ENCODE peak calls at places on chromosome 18, in ten cellular contexts. One of them, this sample, is unnamed.

GRCh38 chr18:79513381-79514081 is 117.8 kb downstream of the NFATC1 start:
- DNase-seq in left ventricle myocardium inferior: no peak
- DNase-seq in spleen: peak
- DNase-seq in CD8-positive, alpha-beta T cell: no peak
- DNase-seq in IMR-90: no peak
- DNase-seq in dorsolateral prefrontal cortex: peak
- DNase-seq in psoas muscle: no peak
- DNase-seq in fibroblast of lung: no peak
- DNase-seq in stomach: peak
- DNase-seq in HL-60: no peak
- DNase-seq in this sample: no peak

GRCh38 chr18:79871481-79872091 is 73.8 kb downstream of the KCNG2 start:
- DNase-seq in left ventricle myocardium inferior: no peak
- DNase-seq in spleen: peak
- DNase-seq in CD8-positive, alpha-beta T cell: no peak
- DNase-seq in IMR-90: no peak
- DNase-seq in dorsolateral prefrontal cortex: no peak
- DNase-seq in psoas muscle: no peak
- DNase-seq in fibroblast of lung: no peak
- DNase-seq in stomach: no peak
- DNase-seq in HL-60: no peak
- DNase-seq in this sample: peak

GRCh38 chr18:7577706-7578105 is 10.6 kb downstream of the PTPRM start:
- DNase-seq in left ventricle myocardium inferior: no peak
- DNase-seq in spleen: no peak
- DNase-seq in CD8-positive, alpha-beta T cell: no peak
- DNase-seq in IMR-90: peak
- DNase-seq in dorsolateral prefrontal cortex: no peak
- DNase-seq in psoas muscle: no peak
- DNase-seq in fibroblast of lung: peak
- DNase-seq in stomach: no peak
- DNase-seq in HL-60: no peak
- DNase-seq in this sample: no peak

GRCh38 chr18:80247403-80247916 is at the start of gene PARD6G:
- DNase-seq in left ventricle myocardium inferior: peak
- DNase-seq in spleen: peak
- DNase-seq in CD8-positive, alpha-beta T cell: peak
- DNase-seq in IMR-90: peak
- DNase-seq in dorsolateral prefrontal cortex: peak
- DNase-seq in psoas muscle: peak
- DNase-seq in fibroblast of lung: peak
- DNase-seq in stomach: peak
- DNase-seq in HL-60: peak
- DNase-seq in this sample: peak

GRCh38 chr18:22778996-22779395 is 154.1 kb upstream of the RBBP8 start:
- DNase-seq in left ventricle myocardium inferior: peak
- DNase-seq in spleen: no peak
- DNase-seq in CD8-positive, alpha-beta T cell: no peak
- DNase-seq in IMR-90: no peak
- DNase-seq in dorsolateral prefrontal cortex: no peak
- DNase-seq in psoas muscle: no peak
- DNase-seq in fibroblast of lung: peak
- DNase-seq in stomach: no peak
- DNase-seq in HL-60: no peak
- DNase-seq in this sample: no peak

GRCh38 chr18:52499646-52500045 is 159.6 kb downstream of the DCC start:
- DNase-seq in left ventricle myocardium inferior: no peak
- DNase-seq in spleen: no peak
- DNase-seq in CD8-positive, alpha-beta T cell: no peak
- DNase-seq in IMR-90: no peak
- DNase-seq in dorsolateral prefrontal cortex: no peak
- DNase-seq in psoas muscle: no peak
- DNase-seq in fibroblast of lung: no peak
- DNase-seq in stomach: no peak
- DNase-seq in HL-60: no peak
- DNase-seq in this sample: no peak

GRCh38 chr18:57997820-57998219 is 46.2 kb upstream of the NEDD4L start:
- DNase-seq in left ventricle myocardium inferior: no peak
- DNase-seq in spleen: no peak
- DNase-seq in CD8-positive, alpha-beta T cell: no peak
- DNase-seq in IMR-90: no peak
- DNase-seq in dorsolateral prefrontal cortex: no peak
- DNase-seq in psoas muscle: no peak
- DNase-seq in fibroblast of lung: no peak
- DNase-seq in stomach: no peak
- DNase-seq in HL-60: no peak
- DNase-seq in this sample: no peak

GRCh38 chr18:55821219-55821618 is 233.2 kb upstream of the TCF4 start:
- DNase-seq in left ventricle myocardium inferior: no peak
- DNase-seq in spleen: no peak
- DNase-seq in CD8-positive, alpha-beta T cell: no peak
- DNase-seq in IMR-90: peak
- DNase-seq in dorsolateral prefrontal cortex: no peak
- DNase-seq in psoas muscle: no peak
- DNase-seq in fibroblast of lung: peak
- DNase-seq in stomach: no peak
- DNase-seq in HL-60: no peak
- DNase-seq in this sample: no peak

DNA sequence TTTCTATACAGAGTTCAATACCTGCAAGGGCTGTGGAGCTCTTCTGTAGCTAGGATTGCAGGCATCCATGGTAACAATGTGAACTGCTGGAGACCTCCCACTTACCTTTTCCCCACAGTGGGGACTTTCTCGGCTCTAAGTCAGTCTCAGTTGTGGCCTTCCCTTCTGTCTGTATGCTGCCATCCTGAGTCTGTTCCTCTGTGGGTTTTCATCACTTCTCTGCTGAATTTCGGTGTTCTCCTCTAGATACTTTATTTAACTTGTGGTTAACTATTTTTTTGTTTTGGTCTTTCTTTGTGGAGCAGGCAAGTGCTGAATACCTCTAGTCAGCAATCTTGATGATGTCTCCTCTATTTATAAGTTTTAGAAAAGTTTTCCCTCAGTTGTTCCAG is 647.2 kb upstream of the CDH2 start:
- DNase-seq in left ventricle myocardium inferior: no peak
- DNase-seq in spleen: no peak
- DNase-seq in CD8-positive, alpha-beta T cell: no peak
- DNase-seq in IMR-90: no peak
- DNase-seq in dorsolateral prefrontal cortex: no peak
- DNase-seq in psoas muscle: no peak
- DNase-seq in fibroblast of lung: no peak
- DNase-seq in stomach: no peak
- DNase-seq in HL-60: no peak
- DNase-seq in this sample: no peak
- TF ChIP-seq CTCF in left ventricle myocardium inferior: no peak
- TF ChIP-seq CTCF in spleen: no peak
- TF ChIP-seq CTCF in CD8-positive, alpha-beta T cell: no peak
- TF ChIP-seq CTCF in IMR-90: no peak
- TF ChIP-seq CTCF in dorsolateral prefrontal cortex: no peak
- TF ChIP-seq CTCF in psoas muscle: no peak
- TF ChIP-seq CTCF in fibroblast of lung: no peak
- TF ChIP-seq CTCF in stomach: no peak
- TF ChIP-seq CTCF in HL-60: no peak
- TF ChIP-seq CTCF in this sample: no peak

GRCh38 chr18:75198046-75198445 is 10.9 kb downstream of the PTGR3 start:
- DNase-seq in left ventricle myocardium inferior: no peak
- DNase-seq in spleen: no peak
- DNase-seq in CD8-positive, alpha-beta T cell: no peak
- DNase-seq in IMR-90: peak
- DNase-seq in dorsolateral prefrontal cortex: no peak
- DNase-seq in psoas muscle: no peak
- DNase-seq in fibroblast of lung: no peak
- DNase-seq in stomach: no peak
- DNase-seq in HL-60: no peak
- DNase-seq in this sample: no peak
- H3K4me3 ChIP-seq in left ventricle myocardium inferior: no peak
- H3K4me3 ChIP-seq in spleen: no peak
- H3K4me3 ChIP-seq in CD8-positive, alpha-beta T cell: no peak
- H3K4me3 ChIP-seq in IMR-90: no peak
- H3K4me3 ChIP-seq in dorsolateral prefrontal cortex: no peak
- H3K4me3 ChIP-seq in psoas muscle: no peak
- H3K4me3 ChIP-seq in fibroblast of lung: no peak
- H3K4me3 ChIP-seq in stomach: no peak
- H3K4me3 ChIP-seq in HL-60: no peak
- H3K4me3 ChIP-seq in this sample: no peak

GRCh38 chr18:45877403-45877802 is 51.9 kb downstream of the SIGLEC15 start:
- DNase-seq in left ventricle myocardium inferior: no peak
- DNase-seq in spleen: no peak
- DNase-seq in CD8-positive, alpha-beta T cell: no peak
- DNase-seq in IMR-90: no peak
- DNase-seq in dorsolateral prefrontal cortex: no peak
- DNase-seq in psoas muscle: no peak
- DNase-seq in fibroblast of lung: no peak
- DNase-seq in stomach: no peak
- DNase-seq in HL-60: no peak
- DNase-seq in this sample: no peak

GRCh38 chr18:45876131-45876530 is 50.7 kb downstream of the SIGLEC15 start:
- DNase-seq in left ventricle myocardium inferior: no peak
- DNase-seq in spleen: no peak
- DNase-seq in CD8-positive, alpha-beta T cell: no peak
- DNase-seq in IMR-90: peak
- DNase-seq in dorsolateral prefrontal cortex: no peak
- DNase-seq in psoas muscle: no peak
- DNase-seq in fibroblast of lung: no peak
- DNase-seq in stomach: no peak
- DNase-seq in HL-60: no peak
- DNase-seq in this sample: no peak

GRCh38 chr18:45870419-45870818 is 44.9 kb downstream of the SIGLEC15 start:
- DNase-seq in left ventricle myocardium inferior: no peak
- DNase-seq in spleen: no peak
- DNase-seq in CD8-positive, alpha-beta T cell: no peak
- DNase-seq in IMR-90: no peak
- DNase-seq in dorsolateral prefrontal cortex: no peak
- DNase-seq in psoas muscle: no peak
- DNase-seq in fibroblast of lung: no peak
- DNase-seq in stomach: no peak
- DNase-seq in HL-60: no peak
- DNase-seq in this sample: no peak

GRCh38 chr18:45874501-45875184 is 49.2 kb downstream of the SIGLEC15 start:
- DNase-seq in left ventricle myocardium inferior: no peak
- DNase-seq in spleen: no peak
- DNase-seq in CD8-positive, alpha-beta T cell: peak
- DNase-seq in IMR-90: peak
- DNase-seq in dorsolateral prefrontal cortex: no peak
- DNase-seq in psoas muscle: no peak
- DNase-seq in fibroblast of lung: no peak
- DNase-seq in stomach: no peak
- DNase-seq in HL-60: no peak
- DNase-seq in this sample: no peak

DNA sequence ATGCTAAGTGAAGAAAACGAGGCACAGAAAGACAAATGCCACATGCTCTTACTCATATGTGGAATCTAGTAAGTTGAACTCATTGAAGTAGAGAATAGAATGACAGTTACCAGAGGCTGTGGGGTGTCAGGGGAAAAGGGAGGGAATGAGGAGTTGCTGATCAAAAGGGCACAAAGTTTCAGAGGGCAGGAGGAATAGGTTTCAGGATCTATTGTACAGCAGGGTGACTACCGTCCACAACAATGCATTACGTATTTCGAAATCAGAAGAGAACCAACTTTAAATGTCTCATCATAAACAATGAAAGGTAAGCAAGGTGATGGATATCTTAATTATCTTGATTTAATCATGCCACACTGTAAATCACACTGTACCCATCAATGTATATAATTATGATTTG is 46.2 kb downstream of the SIGLEC15 start:
- DNase-seq in left ventricle myocardium inferior: no peak
- DNase-seq in spleen: no peak
- DNase-seq in CD8-positive, alpha-beta T cell: no peak
- DNase-seq in IMR-90: peak
- DNase-seq in dorsolateral prefrontal cortex: no peak
- DNase-seq in psoas muscle: no peak
- DNase-seq in fibroblast of lung: no peak
- DNase-seq in stomach: no peak
- DNase-seq in HL-60: no peak
- DNase-seq in this sample: no peak
- H3K27ac ChIP-seq in left ventricle myocardium inferior: no peak
- H3K27ac ChIP-seq in spleen: no peak
- H3K27ac ChIP-seq in CD8-positive, alpha-beta T cell: no peak
- H3K27ac ChIP-seq in IMR-90: no peak
- H3K27ac ChIP-seq in dorsolateral prefrontal cortex: no peak
- H3K27ac ChIP-seq in psoas muscle: no peak
- H3K27ac ChIP-seq in fibroblast of lung: no peak
- H3K27ac ChIP-seq in stomach: no peak
- H3K27ac ChIP-seq in HL-60: no peak
- H3K27ac ChIP-seq in this sample: no peak

GRCh38 chr18:12361770-12362378 is 15.2 kb downstream of the AFG3L2 start:
- DNase-seq in left ventricle myocardium inferior: peak
- DNase-seq in spleen: no peak
- DNase-seq in CD8-positive, alpha-beta T cell: no peak
- DNase-seq in IMR-90: peak
- DNase-seq in dorsolateral prefrontal cortex: no peak
- DNase-seq in psoas muscle: no peak
- DNase-seq in fibroblast of lung: no peak
- DNase-seq in stomach: no peak
- DNase-seq in HL-60: no peak
- DNase-seq in this sample: no peak

GRCh38 chr18:12362473-12363174 is 14.4 kb downstream of the AFG3L2 start:
- DNase-seq in left ventricle myocardium inferior: no peak
- DNase-seq in spleen: no peak
- DNase-seq in CD8-positive, alpha-beta T cell: no peak
- DNase-seq in IMR-90: no peak
- DNase-seq in dorsolateral prefrontal cortex: no peak
- DNase-seq in psoas muscle: no peak
- DNase-seq in fibroblast of lung: no peak
- DNase-seq in stomach: no peak
- DNase-seq in HL-60: no peak
- DNase-seq in this sample: no peak

DNA sequence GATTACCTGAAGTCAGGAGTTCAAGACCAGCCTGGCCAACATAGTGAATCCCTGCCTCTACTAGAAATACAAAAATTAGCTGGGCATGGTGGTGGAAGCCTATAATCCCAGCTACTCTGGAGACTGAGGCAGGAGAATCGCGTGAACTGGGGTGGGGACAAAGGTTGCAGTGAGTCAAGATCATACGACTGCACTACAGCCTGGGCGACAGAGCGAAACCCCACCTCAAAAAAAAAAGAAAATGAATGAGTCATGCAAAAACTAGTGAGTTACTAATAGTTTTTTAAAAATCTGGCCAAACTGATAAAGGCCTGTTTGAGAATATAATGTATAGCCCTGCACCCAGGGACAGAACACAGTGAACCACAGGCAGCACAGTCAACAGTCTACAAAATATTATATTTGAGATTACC is 17.5 kb downstream of the AFG3L2 start:
- DNase-seq in left ventricle myocardium inferior: no peak
- DNase-seq in spleen: no peak
- DNase-seq in CD8-positive, alpha-beta T cell: no peak
- DNase-seq in IMR-90: peak
- DNase-seq in dorsolateral prefrontal cortex: no peak
- DNase-seq in psoas muscle: no peak
- DNase-seq in fibroblast of lung: peak
- DNase-seq in stomach: no peak
- DNase-seq in HL-60: no peak
- DNase-seq in this sample: no peak
- TF ChIP-seq CTCF in left ventricle myocardium inferior: no peak
- TF ChIP-seq CTCF in spleen: no peak
- TF ChIP-seq CTCF in CD8-positive, alpha-beta T cell: no peak
- TF ChIP-seq CTCF in IMR-90: no peak
- TF ChIP-seq CTCF in dorsolateral prefrontal cortex: no peak
- TF ChIP-seq CTCF in psoas muscle: no peak
- TF ChIP-seq CTCF in fibroblast of lung: no peak
- TF ChIP-seq CTCF in stomach: no peak
- TF ChIP-seq CTCF in HL-60: no peak
- TF ChIP-seq CTCF in this sample: no peak

GRCh38 chr18:69469444-69469919 is 68.8 kb downstream of the DOK6 start:
- DNase-seq in left ventricle myocardium inferior: no peak
- DNase-seq in spleen: no peak
- DNase-seq in CD8-positive, alpha-beta T cell: no peak
- DNase-seq in IMR-90: no peak
- DNase-seq in dorsolateral prefrontal cortex: no peak
- DNase-seq in psoas muscle: no peak
- DNase-seq in fibroblast of lung: no peak
- DNase-seq in stomach: no peak
- DNase-seq in HL-60: peak
- DNase-seq in this sample: no peak
- H3K4me3 ChIP-seq in left ventricle myocardium inferior: no peak
- H3K4me3 ChIP-seq in spleen: no peak
- H3K4me3 ChIP-seq in CD8-positive, alpha-beta T cell: no peak
- H3K4me3 ChIP-seq in IMR-90: no peak
- H3K4me3 ChIP-seq in dorsolateral prefrontal cortex: no peak
- H3K4me3 ChIP-seq in psoas muscle: no peak
- H3K4me3 ChIP-seq in fibroblast of lung: no peak
- H3K4me3 ChIP-seq in stomach: no peak
- H3K4me3 ChIP-seq in HL-60: no peak
- H3K4me3 ChIP-seq in this sample: no peak